ENCODE peak calls at places on chromosomes 12 and 14, in nine cellular contexts. A is lung, K is gastrocnemius medialis, L is ovary, X is RWPE2, D is spleen, N is kidney, P is stomach, G is HCT116. S is an unnamed sample. For H3K9me3, the result is how much of the 10 kb centered on the place peaks cover.

GRCh38 chr12:20250761-20251160 is 117.6 kb upstream of the PDE3A start:
- DNase-seq in A (no peak), K (no peak), L (no peak), X (no peak), D (no peak), N (no peak), P (no peak), G (no peak), S (no peak)

GRCh38 chr14:75389679-75390078 is 38.1 kb upstream of the JDP2 start:
- DNase-seq in A (no peak), K (no peak), L (no peak), X (no peak), D (no peak), N (no peak), P (no peak), G (no peak), S (no peak)

GRCh38 chr14:71739273-71739990 is 192.8 kb upstream of the RGS6 start:
- DNase-seq in A (no peak), K (no peak), L (no peak), X (no peak), D (no peak), N (no peak), P (no peak), G (peak), S (no peak)

GRCh38 chr12:8844665-8845064 is 22.2 kb downstream of the A2ML1 start:
- DNase-seq in A (peak), K (no peak), L (peak), X (no peak), D (no peak), N (no peak), P (peak), G (no peak), S (no peak)

GRCh38 chr12:86713121-86713520 is 456.9 kb upstream of the MGAT4C start:
- DNase-seq in A (no peak), K (no peak), L (no peak), X (no peak), D (no peak), N (no peak), P (no peak), G (no peak), S (no peak)

GRCh38 chr12:113802966-113803828 is 162.9 kb downstream of the RBM19 start:
- DNase-seq in A (no peak), K (no peak), L (no peak), X (no peak), D (peak), N (no peak), P (no peak), G (no peak), S (no peak)

GRCh38 chr14:101965145-101965531 is 765 bp downstream of the DYNC1H1 start:
- DNase-seq in A (peak), K (peak), L (peak), X (no peak), D (peak), N (peak), P (peak), G (peak), S (peak)

GRCh38 chr12:124391340-124392261 is 96.7 kb downstream of the RFLNA start:
- DNase-seq in A (peak), K (no peak), L (peak), X (peak), D (peak), N (peak), P (peak), G (peak), S (peak)

GRCh38 chr12:34598352-34598827 is 576.1 kb downstream of the ALG10 start:
- DNase-seq in A (no peak), K (no peak), L (no peak), X (no peak), D (peak), N (peak), P (no peak), G (no peak), S (peak)

GRCh38 chr12:34599530-34600513 is 577.5 kb downstream of the ALG10 start:
- DNase-seq in A (peak), K (no peak), L (no peak), X (peak), D (peak), N (peak), P (no peak), G (no peak), S (no peak)

GRCh38 chr12:34597548-34598351 is 575.5 kb downstream of the ALG10 start:
- DNase-seq in A (peak), K (no peak), L (no peak), X (peak), D (peak), N (peak), P (peak), G (no peak), S (no peak)

GRCh38 chr12:34598851-34599529 is 576.7 kb downstream of the ALG10 start:
- DNase-seq in A (no peak), K (no peak), L (no peak), X (no peak), D (peak), N (peak), P (peak), G (no peak), S (no peak)

GRCh38 chr12:34595749-34596733 is 573.7 kb downstream of the ALG10 start:
- DNase-seq in A (peak), K (no peak), L (peak), X (peak), D (peak), N (peak), P (no peak), G (no peak), S (peak)
- H3K9me3 ChIP-seq in A (under half), K (under half), L (under half), X (under half), D (half or more), N (under half), P (half or more), G (under half), S (half or more)

GRCh38 chr14:98868846-98869245 is 403.2 kb downstream of the BCL11B start:
- DNase-seq in A (no peak), K (no peak), L (no peak), X (no peak), D (no peak), N (no peak), P (no peak), G (no peak), S (no peak)
- H3K9me3 ChIP-seq in A (under half), K (under half), L (under half), X (under half), D (under half), N (under half), P (under half), G (under half), S (under half)

GRCh38 chr14:26392498-26392897 is 205.3 kb downstream of the NOVA1 start:
- DNase-seq in A (no peak), K (no peak), L (no peak), X (no peak), D (no peak), N (no peak), P (no peak), G (no peak), S (no peak)
- H3K9me3 ChIP-seq in A (under half), K (under half), L (under half), X (under half), D (under half), N (under half), P (under half), G (under half), S (under half)

GRCh38 chr12:38160318-38161122 is 156.1 kb upstream of the ALG10B start:
- DNase-seq in A (no peak), K (no peak), L (peak), X (no peak), D (peak), N (no peak), P (no peak), G (no peak), S (peak)
- H3K9me3 ChIP-seq in A (under half), K (under half), L (under half), X (under half), D (half or more), N (under half), P (under half), G (under half), S (under half)

GRCh38 chr14:62532186-62532585 is 513.1 kb downstream of the KCNH5 start:
- DNase-seq in A (no peak), K (no peak), L (no peak), X (no peak), D (no peak), N (no peak), P (no peak), G (no peak), S (no peak)
- H3K9me3 ChIP-seq in A (under half), K (under half), L (under half), X (under half), D (under half), N (under half), P (under half), G (under half), S (under half)

GRCh38 chr14:105971593-105972500 is 445.5 kb downstream of the TMEM121 start:
- DNase-seq in A (no peak), K (no peak), L (no peak), X (no peak), D (no peak), N (no peak), P (no peak), G (no peak), S (no peak)
- H3K9me3 ChIP-seq in A (under half), K (under half), L (under half), X (under half), D (under half), N (under half), P (under half), G (under half), S (under half)

GRCh38 chr14:60349663-60350365 is 100.8 kb downstream of the PPM1A start:
- DNase-seq in A (no peak), K (no peak), L (no peak), X (no peak), D (no peak), N (no peak), P (peak), G (peak), S (no peak)
- H3K9me3 ChIP-seq in A (under half), K (under half), L (under half), X (under half), D (under half), N (under half), P (under half), G (under half), S (under half)

GRCh38 chr14:105126970-105127307 is 41.6 kb downstream of the JAG2 start:
- DNase-seq in A (no peak), K (no peak), L (no peak), X (no peak), D (no peak), N (no peak), P (peak), G (no peak), S (no peak)
- H3K9me3 ChIP-seq in A (under half), K (under half), L (under half), X (under half), D (under half), N (under half), P (under half), G (under half), S (under half)

DNA sequence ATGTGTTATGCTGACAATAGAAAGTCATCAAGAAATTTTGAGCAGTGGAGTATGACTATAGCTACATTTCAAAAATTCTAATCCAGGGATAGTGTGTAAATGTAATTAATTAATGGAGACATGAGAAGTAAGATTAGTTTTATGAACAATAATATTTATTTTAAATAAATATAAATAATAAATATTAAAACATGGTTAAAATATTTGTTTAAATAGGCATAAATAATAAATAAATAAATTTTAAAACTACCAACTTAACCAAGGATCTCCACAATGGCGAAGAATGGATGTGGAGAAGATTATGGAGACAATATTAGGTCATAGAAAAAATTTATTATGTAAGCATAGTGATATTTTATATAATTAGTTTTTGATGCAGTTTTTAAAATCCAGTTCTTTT is 588.2 kb upstream of the NOVA1 start:
- DNase-seq in A (no peak), K (no peak), L (no peak), X (no peak), D (no peak), N (no peak), P (no peak), G (no peak), S (no peak)
- H3K9me3 ChIP-seq in A (under half), K (under half), L (under half), X (under half), D (under half), N (under half), P (under half), G (under half), S (under half)

DNA sequence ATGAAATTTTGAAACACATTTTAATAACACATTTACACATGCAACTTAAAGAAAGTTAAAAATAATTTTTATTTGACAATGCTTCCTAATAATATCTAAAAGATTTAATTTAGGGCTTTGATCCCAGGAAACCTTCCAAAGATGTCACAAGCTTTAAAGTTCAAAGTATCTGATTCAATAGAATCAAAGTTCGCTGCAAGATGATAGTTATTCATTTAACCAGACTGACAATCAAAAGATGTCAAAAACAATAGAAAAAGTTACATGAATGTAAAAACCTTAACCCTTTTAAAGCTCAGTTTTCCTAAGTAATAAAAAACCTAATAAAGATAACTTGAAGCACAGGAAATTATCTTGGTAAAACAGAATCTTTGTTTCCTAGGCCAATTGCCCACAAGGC is 67.7 kb downstream of the SDR9C7 start:
- DNase-seq in A (no peak), K (no peak), L (no peak), X (no peak), D (no peak), N (no peak), P (no peak), G (no peak), S (no peak)
- H3K9me3 ChIP-seq in A (under half), K (under half), L (under half), X (under half), D (half or more), N (under half), P (under half), G (under half), S (half or more)

S was measured in right atrium auricular region.